ENCODE peak calls at places on chromosomes 11 and 22, in six cellular contexts. One of them, this sample, is unnamed.

GRCh38 chr11:102545701-102546100 is 15.2 kb upstream of the MMP7 start:
- DNase-seq in SK-N-SH: no peak
- DNase-seq in Caco-2: no peak
- DNase-seq in brain microvascular endothelial cell: no peak
- DNase-seq in upper lobe of right lung: no peak
- DNase-seq in uterus: no peak
- DNase-seq in this sample: no peak

GRCh38 chr11:64343740-64344133 is 3.7 kb downstream of the CCDC88B start:
- DNase-seq in SK-N-SH: peak; percentile 79
- DNase-seq in Caco-2: no peak
- DNase-seq in brain microvascular endothelial cell: no peak
- DNase-seq in upper lobe of right lung: no peak
- DNase-seq in uterus: no peak
- DNase-seq in this sample: peak; percentile 76

GRCh38 chr11:14764899-14765527 is 121.4 kb downstream of the PDE3B start:
- DNase-seq in SK-N-SH: peak; percentile 21
- DNase-seq in Caco-2: no peak
- DNase-seq in brain microvascular endothelial cell: peak; percentile 31
- DNase-seq in upper lobe of right lung: no peak
- DNase-seq in uterus: no peak
- DNase-seq in this sample: no peak

GRCh38 chr22:46007003-46007847 is 30.3 kb upstream of the WNT7B start:
- DNase-seq in SK-N-SH: peak; percentile 48
- DNase-seq in Caco-2: no peak
- DNase-seq in brain microvascular endothelial cell: peak; percentile 35
- DNase-seq in upper lobe of right lung: peak; percentile 88
- DNase-seq in uterus: peak; percentile 82
- DNase-seq in this sample: no peak

GRCh38 chr11:65577756-65578109 is 1.9 kb downstream of the EHBP1L1 start:
- DNase-seq in SK-N-SH: no peak
- DNase-seq in Caco-2: no peak
- DNase-seq in brain microvascular endothelial cell: no peak
- DNase-seq in upper lobe of right lung: no peak
- DNase-seq in uterus: no peak
- DNase-seq in this sample: no peak

GRCh38 chr11:32658639-32659406 is 75.2 kb downstream of the EIF3M start:
- DNase-seq in SK-N-SH: no peak
- DNase-seq in Caco-2: no peak
- DNase-seq in brain microvascular endothelial cell: no peak
- DNase-seq in upper lobe of right lung: no peak
- DNase-seq in uterus: no peak
- DNase-seq in this sample: no peak

GRCh38 chr11:128406365-128406706 is 181.0 kb downstream of the ETS1 start:
- DNase-seq in SK-N-SH: no peak
- DNase-seq in Caco-2: no peak
- DNase-seq in brain microvascular endothelial cell: no peak
- DNase-seq in upper lobe of right lung: no peak
- DNase-seq in uterus: no peak
- DNase-seq in this sample: no peak

GRCh38 chr11:926341-926916 is 759 bp downstream of the AP2A2 start:
- DNase-seq in SK-N-SH: peak; percentile 89
- DNase-seq in Caco-2: no peak
- DNase-seq in brain microvascular endothelial cell: peak; percentile 37
- DNase-seq in upper lobe of right lung: no peak
- DNase-seq in uterus: peak; percentile 34
- DNase-seq in this sample: peak; percentile 68

GRCh38 chr11:123494195-123495050 is 64.4 kb downstream of the GRAMD1B start:
- DNase-seq in SK-N-SH: no peak
- DNase-seq in Caco-2: no peak
- DNase-seq in brain microvascular endothelial cell: peak; percentile 46
- DNase-seq in upper lobe of right lung: no peak
- DNase-seq in uterus: no peak
- DNase-seq in this sample: no peak

GRCh38 chr11:68692115-68692514 is 7.8 kb downstream of the GAL start:
- DNase-seq in SK-N-SH: no peak
- DNase-seq in Caco-2: peak; percentile 37
- DNase-seq in brain microvascular endothelial cell: no peak
- DNase-seq in upper lobe of right lung: no peak
- DNase-seq in uterus: no peak
- DNase-seq in this sample: no peak

GRCh38 chr11:74106125-74106524 is 64.7 kb downstream of the C2CD3 start:
- DNase-seq in SK-N-SH: no peak
- DNase-seq in Caco-2: no peak
- DNase-seq in brain microvascular endothelial cell: no peak
- DNase-seq in upper lobe of right lung: no peak
- DNase-seq in uterus: no peak
- DNase-seq in this sample: no peak

GRCh38 chr11:56764976-56765375 is 16.5 kb upstream of the OR9G4 start:
- DNase-seq in SK-N-SH: no peak
- DNase-seq in Caco-2: no peak
- DNase-seq in brain microvascular endothelial cell: no peak
- DNase-seq in upper lobe of right lung: no peak
- DNase-seq in uterus: no peak
- DNase-seq in this sample: no peak

GRCh38 chr11:28529540-28530410 is 421.6 kb downstream of the METTL15 start:
- DNase-seq in SK-N-SH: peak; percentile 32
- DNase-seq in Caco-2: no peak
- DNase-seq in brain microvascular endothelial cell: peak; percentile 51
- DNase-seq in upper lobe of right lung: no peak
- DNase-seq in uterus: no peak
- DNase-seq in this sample: no peak

GRCh38 chr11:130441726-130442125 is 6.7 kb upstream of the ADAMTS15 start:
- DNase-seq in SK-N-SH: no peak
- DNase-seq in Caco-2: no peak
- DNase-seq in brain microvascular endothelial cell: no peak
- DNase-seq in upper lobe of right lung: no peak
- DNase-seq in uterus: no peak
- DNase-seq in this sample: no peak

GRCh38 chr22:38755155-38755910 is 465 bp downstream of the SUN2 start:
- DNase-seq in SK-N-SH: peak; percentile 80
- DNase-seq in Caco-2: peak; percentile 84
- DNase-seq in brain microvascular endothelial cell: peak; percentile 28
- DNase-seq in upper lobe of right lung: peak; percentile 98
- DNase-seq in uterus: peak; percentile 93
- DNase-seq in this sample: peak; percentile 77

GRCh38 chr22:37486224-37486845 is at the start of gene MFNG:
- DNase-seq in SK-N-SH: peak; percentile 91
- DNase-seq in Caco-2: peak; percentile 72
- DNase-seq in brain microvascular endothelial cell: no peak
- DNase-seq in upper lobe of right lung: peak; percentile 90
- DNase-seq in uterus: peak; percentile 51
- DNase-seq in this sample: peak; percentile 80
- TF ChIP-seq CTCF in SK-N-SH: no peak
- TF ChIP-seq CTCF in Caco-2: no peak
- TF ChIP-seq CTCF in brain microvascular endothelial cell: peak; percentile 4
- TF ChIP-seq CTCF in upper lobe of right lung: no peak
- TF ChIP-seq CTCF in uterus: no peak
- TF ChIP-seq CTCF in this sample: no peak

GRCh38 chr11:82906236-82906635 is 4.7 kb downstream of the DDIAS start:
- DNase-seq in SK-N-SH: no peak
- DNase-seq in Caco-2: no peak
- DNase-seq in brain microvascular endothelial cell: no peak
- DNase-seq in upper lobe of right lung: no peak
- DNase-seq in uterus: no peak
- DNase-seq in this sample: no peak
- TF ChIP-seq CTCF in SK-N-SH: peak; percentile 71
- TF ChIP-seq CTCF in Caco-2: peak; percentile 75
- TF ChIP-seq CTCF in brain microvascular endothelial cell: peak; percentile 13
- TF ChIP-seq CTCF in upper lobe of right lung: peak; percentile 72
- TF ChIP-seq CTCF in uterus: peak; percentile 57
- TF ChIP-seq CTCF in this sample: peak; percentile 82

GRCh38 chr22:50012201-50013181 is at the start of gene IL17REL:
- DNase-seq in SK-N-SH: peak; percentile 43
- DNase-seq in Caco-2: peak; percentile 46
- DNase-seq in brain microvascular endothelial cell: no peak
- DNase-seq in upper lobe of right lung: peak; percentile 57
- DNase-seq in uterus: no peak
- DNase-seq in this sample: no peak

GRCh38 chr22:50011447-50012200 is 941 bp downstream of the IL17REL start:
- DNase-seq in SK-N-SH: peak; percentile 53
- DNase-seq in Caco-2: no peak
- DNase-seq in brain microvascular endothelial cell: no peak
- DNase-seq in upper lobe of right lung: peak; percentile 72
- DNase-seq in uterus: no peak
- DNase-seq in this sample: no peak

GRCh38 chr22:50009251-50009650 is 3.3 kb downstream of the IL17REL start:
- DNase-seq in SK-N-SH: peak; percentile 30
- DNase-seq in Caco-2: no peak
- DNase-seq in brain microvascular endothelial cell: no peak
- DNase-seq in upper lobe of right lung: peak; percentile 60
- DNase-seq in uterus: no peak
- DNase-seq in this sample: no peak

GRCh38 chr22:50009765-50010675 is 2.5 kb downstream of the IL17REL start:
- DNase-seq in SK-N-SH: peak; percentile 44
- DNase-seq in Caco-2: peak; percentile 36
- DNase-seq in brain microvascular endothelial cell: no peak
- DNase-seq in upper lobe of right lung: peak; percentile 60
- DNase-seq in uterus: no peak
- DNase-seq in this sample: no peak

DNA sequence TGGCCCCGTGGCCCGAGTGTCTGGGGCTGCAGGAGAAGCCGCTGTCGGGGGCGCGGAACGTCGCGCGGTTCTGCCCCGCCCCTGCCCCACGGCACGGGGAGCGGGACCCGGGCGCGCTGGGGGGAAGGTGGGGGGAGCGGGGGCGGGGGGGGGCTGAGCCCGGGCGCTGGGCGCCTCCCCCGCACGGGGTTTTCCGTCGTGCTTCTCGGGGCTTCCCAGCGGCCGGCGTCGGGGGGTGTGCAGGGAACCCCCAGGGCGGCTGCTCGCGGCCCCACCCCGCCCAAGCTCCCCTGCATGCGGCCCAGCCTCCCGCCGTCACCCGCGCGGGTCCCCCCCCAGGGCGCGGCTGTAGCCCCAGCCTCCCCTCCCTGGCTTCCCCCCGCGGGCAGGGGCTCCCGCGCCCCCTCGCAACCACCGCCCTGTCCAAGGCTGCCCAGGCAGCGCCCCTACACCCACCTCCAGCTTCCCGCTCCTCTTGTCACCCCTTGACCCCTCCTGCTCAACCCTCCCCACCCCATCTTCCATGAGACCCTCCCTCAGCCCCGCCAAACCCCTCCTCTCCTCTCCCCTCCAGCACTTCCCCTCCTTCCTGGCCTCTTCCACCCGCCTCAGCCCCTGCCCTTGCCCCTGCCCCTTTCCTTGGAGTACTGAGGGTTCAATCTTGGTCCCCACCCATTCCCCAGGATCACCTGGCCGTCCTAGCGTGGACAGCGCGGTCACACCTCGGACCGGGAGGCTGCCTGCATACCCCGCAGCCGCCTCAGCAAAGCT is 1.7 kb downstream of the IL17REL start:
- DNase-seq in SK-N-SH: no peak
- DNase-seq in Caco-2: no peak
- DNase-seq in brain microvascular endothelial cell: no peak
- DNase-seq in upper lobe of right lung: peak; percentile 58
- DNase-seq in uterus: no peak
- DNase-seq in this sample: no peak
- TF ChIP-seq CTCF in SK-N-SH: no peak
- TF ChIP-seq CTCF in Caco-2: no peak
- TF ChIP-seq CTCF in brain microvascular endothelial cell: no peak
- TF ChIP-seq CTCF in upper lobe of right lung: no peak
- TF ChIP-seq CTCF in uterus: no peak
- TF ChIP-seq CTCF in this sample: no peak

GRCh38 chr11:48109046-48109666 is 107.5 kb upstream of the OR4B1 start:
- DNase-seq in SK-N-SH: no peak
- DNase-seq in Caco-2: no peak
- DNase-seq in brain microvascular endothelial cell: no peak
- DNase-seq in upper lobe of right lung: no peak
- DNase-seq in uterus: no peak
- DNase-seq in this sample: no peak
- TF ChIP-seq CTCF in SK-N-SH: peak; percentile 53
- TF ChIP-seq CTCF in Caco-2: peak; percentile 30
- TF ChIP-seq CTCF in brain microvascular endothelial cell: peak; percentile 37
- TF ChIP-seq CTCF in upper lobe of right lung: peak; percentile 31
- TF ChIP-seq CTCF in uterus: peak; percentile 39
- TF ChIP-seq CTCF in this sample: no peak

DNA sequence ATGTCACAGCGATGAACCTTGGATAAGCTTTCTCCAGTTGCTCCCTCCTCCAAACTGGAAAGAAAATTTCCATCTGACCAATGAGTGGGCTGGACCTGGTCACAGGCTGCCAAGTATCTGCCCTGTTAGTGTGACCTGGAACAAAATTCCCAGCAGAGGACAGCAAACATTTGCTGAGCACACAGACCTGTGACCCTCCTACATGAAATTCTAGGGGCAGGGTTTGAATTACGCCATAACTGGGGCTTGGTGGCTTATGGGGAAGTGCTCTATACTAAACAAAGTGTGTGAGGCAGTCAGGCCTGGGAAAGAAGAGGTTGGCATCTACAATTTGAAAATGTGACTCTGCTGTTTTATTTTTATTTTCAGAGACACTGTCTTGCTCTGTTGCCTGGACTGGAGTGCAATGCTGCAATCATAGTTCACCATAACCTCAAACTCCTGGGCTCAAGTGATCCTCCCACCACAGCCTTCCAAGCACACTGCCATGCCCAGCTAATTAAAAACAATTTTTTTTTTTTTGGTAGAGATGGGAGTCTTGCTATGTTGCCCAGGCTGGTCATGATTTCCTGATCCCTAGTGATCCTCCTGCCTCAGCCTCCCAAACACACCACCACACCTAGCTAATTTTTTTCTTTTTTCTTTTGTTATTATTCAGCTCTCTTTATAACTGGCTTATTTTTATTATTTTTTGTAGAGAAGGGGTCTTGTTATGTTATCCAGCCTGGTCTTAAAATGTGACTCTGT is 13.6 kb upstream of the XBP1 start:
- DNase-seq in SK-N-SH: no peak
- DNase-seq in Caco-2: peak; percentile 93
- DNase-seq in brain microvascular endothelial cell: no peak
- DNase-seq in upper lobe of right lung: peak; percentile 71
- DNase-seq in uterus: peak; percentile 56
- DNase-seq in this sample: no peak
- TF ChIP-seq CTCF in SK-N-SH: no peak
- TF ChIP-seq CTCF in Caco-2: no peak
- TF ChIP-seq CTCF in brain microvascular endothelial cell: no peak
- TF ChIP-seq CTCF in upper lobe of right lung: no peak
- TF ChIP-seq CTCF in uterus: no peak
- TF ChIP-seq CTCF in this sample: no peak

This sample was measured in glutamatergic neuron.